ENCODE peak calls at places on chromosomes 4 and X, in seven cellular contexts. Y is small intestine, T is pancreas, I is ovary, D is tibial nerve, A is neural progenitor cell, X is hepatocyte. Z is an unnamed sample. For H3K36me3, the result is how much of the 10 kb centered on the place peaks cover.

GRCh38 chrX:23902419-23902818 is 5.3 kb downstream of the APOO start:
- DNase-seq in Y (peak), T (no peak), I (no peak), D (no peak), A (peak), X (peak), Z (peak)

GRCh38 chr4:71132486-71132885 is 139.0 kb downstream of the DCK start:
- DNase-seq in Y (no peak), T (no peak), I (no peak), D (no peak), A (no peak), X (no peak), Z (no peak)

GRCh38 chr4:128394778-128395177 is 107.2 kb upstream of the PGRMC2 start:
- DNase-seq in Y (no peak), T (no peak), I (no peak), D (peak), A (no peak), X (no peak), Z (no peak)

GRCh38 chr4:4585012-4585670 is 43.3 kb upstream of the STX18 start:
- DNase-seq in Y (no peak), T (no peak), I (no peak), D (no peak), A (no peak), X (no peak), Z (no peak)

GRCh38 chrX:69277961-69278795 is 112.9 kb upstream of the PJA1 start:
- DNase-seq in Y (no peak), T (no peak), I (no peak), D (no peak), A (peak), X (no peak), Z (peak)

GRCh38 chrX:109751698-109752097 is 18.6 kb upstream of the ACSL4 start:
- DNase-seq in Y (no peak), T (no peak), I (no peak), D (no peak), A (no peak), X (no peak), Z (no peak)

GRCh38 chr4:80049402-80049801 is 23.6 kb downstream of the ANTXR2 start:
- DNase-seq in Y (no peak), T (no peak), I (no peak), D (no peak), A (peak), X (no peak), Z (no peak)

GRCh38 chr4:41256131-41256739 is 493 bp upstream of the UCHL1 start:
- DNase-seq in Y (no peak), T (no peak), I (no peak), D (no peak), A (peak), X (no peak), Z (peak)

GRCh38 chr4:56731857-56732256 is 50.8 kb upstream of the HOPX start:
- DNase-seq in Y (peak), T (no peak), I (no peak), D (peak), A (no peak), X (peak), Z (no peak)

GRCh38 chrX:13360146-13360545 is 40.3 kb upstream of the ATXN3L start:
- DNase-seq in Y (no peak), T (no peak), I (no peak), D (no peak), A (no peak), X (no peak), Z (peak)

GRCh38 chrX:72296991-72297390 is 8.7 kb downstream of the CITED1 start:
- DNase-seq in Y (no peak), T (no peak), I (no peak), D (no peak), A (no peak), X (no peak), Z (no peak)

GRCh38 chrX:126655061-126655460 is 102.4 kb upstream of the DCAF12L1 start:
- DNase-seq in Y (no peak), T (no peak), I (no peak), D (no peak), A (no peak), X (peak), Z (no peak)

GRCh38 chr4:10180927-10181744 is 64.5 kb upstream of the WDR1 start:
- DNase-seq in Y (no peak), T (no peak), I (no peak), D (no peak), A (no peak), X (no peak), Z (peak)

DNA sequence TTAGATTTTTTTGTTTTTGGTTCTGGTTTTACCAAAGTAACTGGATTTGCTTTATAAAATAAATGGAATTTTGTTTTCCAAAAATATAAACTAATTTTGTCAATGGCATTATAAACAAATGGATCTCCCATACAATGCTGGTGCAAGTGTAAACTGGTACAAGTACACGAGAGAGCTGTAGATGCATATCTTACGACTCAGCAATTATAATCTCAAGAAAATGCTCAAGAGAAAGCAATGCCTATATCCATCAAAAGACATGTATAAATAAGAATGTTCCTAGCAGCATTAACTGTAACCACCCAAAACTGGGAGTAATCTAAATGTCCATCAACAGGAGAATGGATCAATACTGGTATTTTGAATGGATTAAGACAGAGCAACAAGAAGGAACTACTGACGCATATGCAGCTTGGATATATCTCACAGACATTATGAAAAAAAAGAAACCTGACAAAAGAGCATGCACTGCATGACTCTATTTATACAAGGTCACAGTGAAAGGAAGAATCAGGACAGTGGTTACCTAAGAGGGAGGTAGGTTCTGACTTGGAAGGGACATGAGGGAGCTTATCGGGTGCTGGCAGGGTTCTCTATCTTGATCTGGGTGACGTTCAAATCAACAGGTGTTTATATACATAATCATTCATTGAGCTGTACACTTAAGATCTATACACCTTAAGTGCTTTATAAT is 9.5 kb downstream of the ADH5 start:
- DNase-seq in Y (peak), T (no peak), I (no peak), D (no peak), A (no peak), X (no peak), Z (no peak)
- H3K36me3 ChIP-seq in Y (under half), T (half or more), I (under half), D (under half), A (under half), X (under half), Z (half or more)

DNA sequence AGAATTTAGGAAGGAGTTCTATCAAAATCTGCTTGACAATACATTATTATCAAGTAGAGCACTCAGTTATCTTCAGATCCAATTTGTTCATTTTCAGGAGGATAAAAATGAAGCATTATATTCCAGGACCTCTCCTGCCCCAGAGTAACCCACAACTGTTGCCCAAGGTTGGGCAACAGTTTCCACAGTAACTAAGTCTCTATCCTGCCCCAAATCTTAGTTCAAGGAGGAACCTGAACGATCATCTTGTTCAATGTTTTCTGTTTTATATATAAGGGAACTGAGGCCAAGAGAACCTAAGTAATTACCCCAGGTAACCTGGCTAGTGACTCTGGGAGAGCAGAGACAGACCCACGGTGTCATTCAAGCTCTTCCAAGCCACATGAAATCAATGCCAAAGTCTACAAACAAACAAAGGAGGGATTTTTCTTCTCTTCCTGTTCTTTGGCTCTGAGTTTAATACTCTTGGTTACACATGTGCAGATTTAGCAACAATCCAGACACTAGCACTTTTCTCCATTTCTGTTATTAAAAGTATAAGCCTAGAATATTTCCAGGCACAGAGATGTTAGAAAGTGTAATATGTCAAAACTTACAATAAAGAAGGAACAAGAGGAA is 105.6 kb downstream of the C4orf51 start:
- DNase-seq in Y (no peak), T (no peak), I (no peak), D (no peak), A (no peak), X (no peak), Z (no peak)
- H3K4me3 ChIP-seq in Y (no peak), T (no peak), I (no peak), D (no peak), A (no peak), X (no peak), Z (no peak)

GRCh38 chr4:7779194-7779768 is 160.4 kb downstream of the AFAP1 start:
- DNase-seq in Y (no peak), T (no peak), I (no peak), D (no peak), A (peak), X (no peak), Z (no peak)
- H3K36me3 ChIP-seq in Y (under half), T (under half), I (under half), D (under half), A (under half), X (under half), Z (under half)

GRCh38 chr4:39044947-39045734 is 12.9 kb upstream of the TMEM156 start:
- DNase-seq in Y (no peak), T (peak), I (peak), D (no peak), A (peak), X (no peak), Z (peak)

GRCh38 chr4:39047691-39048090 is 14.3 kb upstream of the KLHL5 start:
- DNase-seq in Y (no peak), T (no peak), I (no peak), D (no peak), A (no peak), X (no peak), Z (no peak)

GRCh38 chr4:39045791-39046221 is 13.6 kb upstream of the TMEM156 start:
- DNase-seq in Y (no peak), T (no peak), I (no peak), D (no peak), A (no peak), X (no peak), Z (no peak)

GRCh38 chr4:39044364-39044946 is 12.2 kb upstream of the TMEM156 start:
- DNase-seq in Y (peak), T (peak), I (peak), D (peak), A (peak), X (peak), Z (peak)

DNA sequence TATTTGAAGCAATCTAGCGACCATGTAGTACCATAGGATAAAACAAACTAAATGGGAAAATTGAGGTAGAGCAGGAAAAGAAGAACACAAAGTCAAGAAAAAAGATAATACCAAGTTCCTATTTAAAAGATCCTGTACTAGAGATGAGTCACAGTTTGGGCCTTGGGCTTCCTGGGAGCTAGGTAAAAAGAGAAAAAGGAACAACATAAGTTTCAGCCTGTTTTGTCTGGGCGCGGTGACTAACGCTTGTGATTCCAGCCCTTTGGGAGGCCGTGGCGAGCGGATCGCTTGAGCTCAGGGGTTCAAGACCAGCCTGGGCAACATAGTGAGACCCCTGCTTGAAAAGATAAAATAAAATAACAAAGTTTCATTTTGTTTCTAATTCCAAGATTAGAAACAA is 14.0 kb upstream of the TMEM156 start:
- DNase-seq in Y (no peak), T (no peak), I (no peak), D (no peak), A (no peak), X (no peak), Z (no peak)
- H3K4me3 ChIP-seq in Y (no peak), T (no peak), I (peak), D (no peak), A (peak), X (peak), Z (peak)

GRCh38 chr4:158859661-158860060 is 90.8 kb downstream of the FNIP2 start:
- DNase-seq in Y (no peak), T (no peak), I (no peak), D (no peak), A (no peak), X (no peak), Z (no peak)

GRCh38 chr4:158860856-158861255 is 92.0 kb downstream of the FNIP2 start:
- DNase-seq in Y (peak), T (no peak), I (no peak), D (no peak), A (no peak), X (no peak), Z (no peak)

GRCh38 chr4:158861281-158861680 is 92.5 kb downstream of the FNIP2 start:
- DNase-seq in Y (no peak), T (no peak), I (no peak), D (no peak), A (no peak), X (no peak), Z (no peak)

GRCh38 chr4:158856852-158857251 is 88.0 kb downstream of the FNIP2 start:
- DNase-seq in Y (peak), T (no peak), I (no peak), D (no peak), A (peak), X (peak), Z (no peak)

GRCh38 chr4:158858410-158859189 is 89.8 kb downstream of the FNIP2 start:
- DNase-seq in Y (no peak), T (no peak), I (no peak), D (no peak), A (no peak), X (no peak), Z (no peak)
- H3K36me3 ChIP-seq in Y (under half), T (under half), I (under half), D (under half), A (under half), X (under half), Z (under half)

Z was measured in SJCRH30.